ENCODE peak calls at places on chromosomes 16 and 17, in five cellular contexts. I, W, S, O and Y are unnamed samples.

GRCh38 chr16:30896203-30896889 is at the start of gene CTF1:
- DNase-seq in I (peak; percentile 50), W (peak; percentile 81), S (peak; percentile 85), O (peak; percentile 53), Y (peak; percentile 88)

GRCh38 chr16:86862596-86862995 is 284.2 kb downstream of the FOXL1 start:
- DNase-seq in I (no peak), W (peak; percentile 58), S (peak; percentile 52), O (no peak), Y (no peak)

GRCh38 chr17:49588726-49589555 is 13.3 kb downstream of the NXPH3 start:
- DNase-seq in I (no peak), W (no peak), S (no peak), O (no peak), Y (no peak)

GRCh38 chr17:63914471-63914870 is 3.4 kb upstream of the CSHL1 start:
- DNase-seq in I (no peak), W (no peak), S (no peak), O (no peak), Y (no peak)

GRCh38 chr17:14559720-14560119 is 258.8 kb downstream of the HS3ST3B1 start:
- DNase-seq in I (no peak), W (no peak), S (peak; percentile 40), O (no peak), Y (no peak)

GRCh38 chr17:1485311-1485747 is 7.2 kb downstream of the MYO1C start:
- DNase-seq in I (no peak), W (peak; percentile 72), S (peak; percentile 43), O (no peak), Y (no peak)

GRCh38 chr17:2223617-2223927 is 80.0 kb downstream of the SMG6 start:
- DNase-seq in I (no peak), W (no peak), S (no peak), O (no peak), Y (no peak)

GRCh38 chr17:77145635-77146632 is 5.2 kb downstream of the SEC14L1 start:
- DNase-seq in I (no peak), W (peak; percentile 77), S (peak; percentile 81), O (peak; percentile 84), Y (peak; percentile 75)

GRCh38 chr17:44219126-44219635 is 294 bp downstream of the UBTF start:
- DNase-seq in I (peak; percentile 73), W (peak; percentile 80), S (peak; percentile 70), O (no peak), Y (peak; percentile 72)

GRCh38 chr17:50219345-50219744 is 17.9 kb upstream of the COL1A1 start:
- DNase-seq in I (no peak), W (no peak), S (no peak), O (no peak), Y (peak; percentile 82)

GRCh38 chr17:38586788-38587187 is 19.0 kb downstream of the SRCIN1 start:
- DNase-seq in I (no peak), W (no peak), S (no peak), O (no peak), Y (no peak)

GRCh38 chr16:75279277-75279676 is 27.9 kb upstream of the BCAR1 start:
- DNase-seq in I (no peak), W (no peak), S (no peak), O (no peak), Y (no peak)

GRCh38 chr16:86431540-86431939 is 78.8 kb upstream of the FOXF1 start:
- DNase-seq in I (no peak), W (no peak), S (no peak), O (no peak), Y (no peak)

GRCh38 chr16:68752602-68753001 is 15.5 kb downstream of the CDH1 start:
- DNase-seq in I (no peak), W (no peak), S (no peak), O (no peak), Y (no peak)

GRCh38 chr16:83100679-83101078 is 473.9 kb downstream of the CDH13 start:
- DNase-seq in I (no peak), W (no peak), S (no peak), O (no peak), Y (no peak)

GRCh38 chr17:1068356-1068755 is 71.4 kb downstream of the TIMM22 start:
- DNase-seq in I (no peak), W (peak; percentile 2), S (no peak), O (no peak), Y (no peak)

GRCh38 chr16:67244387-67245188 is 2.7 kb downstream of the FHOD1 start:
- DNase-seq in I (no peak), W (peak; percentile 84), S (peak; percentile 80), O (peak; percentile 71), Y (peak; percentile 82)

GRCh38 chr16:2323701-2324100 is 16.8 kb downstream of the ABCA3 start:
- DNase-seq in I (no peak), W (no peak), S (no peak), O (no peak), Y (no peak)